ENCODE peak calls at places on chromosomes 11 and 22, in eight cellular contexts. Y, F, B, Q, E, T, H and A are unnamed samples.

GRCh38 chr11:116787436-116787785 is 412 bp downstream of the ZPR1 start:
- DNase-seq in Y (no peak), F (no peak), B (no peak), Q (no peak), E (no peak), T (no peak), H (no peak), A (no peak)

GRCh38 chr11:10680956-10681487 is 12.5 kb downstream of the IRAG1 start:
- DNase-seq in Y (no peak), F (no peak), B (no peak), Q (no peak), E (no peak), T (no peak), H (no peak), A (no peak)

GRCh38 chr22:31628362-31628761 is 33.7 kb downstream of the PISD start:
- DNase-seq in Y (no peak), F (no peak), B (no peak), Q (no peak), E (no peak), T (no peak), H (no peak), A (no peak)

GRCh38 chr22:48757581-48757980 is 1070.1 kb downstream of the BRD1 start:
- DNase-seq in Y (no peak), F (no peak), B (no peak), Q (peak; percentile 4), E (peak; percentile 34), T (no peak), H (no peak), A (no peak)

GRCh38 chr11:69864930-69865661 is 45.9 kb upstream of the FGF3 start:
- DNase-seq in Y (no peak), F (no peak), B (no peak), Q (no peak), E (peak; percentile 30), T (no peak), H (no peak), A (no peak)

GRCh38 chr11:132126973-132127900 is 756.8 kb downstream of the NTM start:
- DNase-seq in Y (no peak), F (peak; percentile 16), B (peak; percentile 52), Q (no peak), E (peak; percentile 59), T (peak; percentile 19), H (no peak), A (no peak)

GRCh38 chr11:65429069-65429681 is 6.6 kb downstream of the NEAT1 start:
- DNase-seq in Y (no peak), F (no peak), B (peak; percentile 66), Q (peak; percentile 40), E (peak; percentile 60), T (no peak), H (no peak), A (peak; percentile 49)

GRCh38 chr22:32842486-32842885 is 41.0 kb downstream of the TIMP3 start:
- DNase-seq in Y (no peak), F (no peak), B (no peak), Q (no peak), E (no peak), T (no peak), H (no peak), A (no peak)

GRCh38 chr22:49922926-49923325 is 4.5 kb downstream of the CRELD2 start:
- DNase-seq in Y (no peak), F (no peak), B (no peak), Q (no peak), E (no peak), T (no peak), H (no peak), A (no peak)

DNA sequence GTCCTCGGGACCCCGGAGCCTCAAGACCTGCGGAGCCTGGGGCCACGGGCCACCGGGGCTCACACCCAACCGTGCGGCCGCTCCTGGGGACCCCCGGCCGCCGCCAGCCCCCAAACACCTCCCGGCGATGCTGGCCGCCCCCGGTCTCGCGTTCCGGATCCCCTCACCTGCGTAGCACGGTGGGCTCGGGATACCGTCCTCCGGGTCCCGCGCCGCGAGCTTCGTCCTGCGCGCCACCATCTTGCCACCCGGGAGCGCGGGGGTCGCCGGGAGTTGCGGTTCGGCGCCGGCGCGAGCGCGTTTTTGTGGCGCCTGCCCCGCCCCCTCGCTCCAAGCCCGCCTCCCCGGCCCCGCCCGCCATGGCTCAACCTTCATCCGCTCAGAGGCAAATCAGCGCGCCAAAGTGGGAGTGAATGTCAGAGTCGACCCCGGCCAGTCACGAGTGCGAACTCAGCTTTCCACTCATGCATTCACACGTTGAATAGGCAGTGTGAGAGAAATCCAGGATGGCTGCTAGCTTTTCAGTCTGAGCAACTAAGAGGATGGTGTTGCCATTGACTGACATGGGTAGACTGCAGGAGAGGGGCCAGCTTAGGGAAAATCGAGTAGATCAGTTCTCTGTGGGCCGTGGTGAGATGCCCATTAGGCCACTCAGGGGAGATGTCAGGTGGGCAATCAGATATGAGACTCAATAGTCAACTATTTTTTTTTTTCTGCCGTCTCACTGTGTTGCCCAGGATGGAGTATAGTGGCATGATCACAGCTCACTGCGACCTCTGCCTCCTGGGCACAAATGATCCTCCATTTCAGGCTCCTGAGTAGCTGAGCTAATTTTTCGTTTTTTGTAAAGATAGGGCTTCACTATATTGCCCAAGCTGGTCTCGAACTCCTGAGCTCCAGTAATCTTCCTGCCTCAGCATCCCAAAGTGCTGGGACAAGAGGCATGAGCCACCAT is 28.3 kb downstream of the SERHL2 start:
- DNase-seq in Y (peak; percentile 75), F (peak; percentile 51), B (peak; percentile 75), Q (peak; percentile 84), E (peak; percentile 89), T (peak; percentile 37), H (peak; percentile 88), A (peak; percentile 55)
- TF ChIP-seq POLR2A in Y (peak; percentile 67), F (peak; percentile 26), B (no peak), Q (no peak), E (no peak), T (peak; percentile 64), H (no peak), A (no peak)

GRCh38 chr11:126348806-126349582 is 6.5 kb upstream of the ST3GAL4 start:
- DNase-seq in Y (no peak), F (no peak), B (no peak), Q (no peak), E (no peak), T (no peak), H (peak; percentile 64), A (no peak)
- TF ChIP-seq POLR2A in Y (no peak), F (no peak), B (no peak), Q (no peak), E (no peak), T (no peak), H (no peak), A (no peak)

GRCh38 chr11:73760680-73761402 is at the start of gene RAB6A:
- DNase-seq in Y (peak; percentile 86), F (peak; percentile 100), B (peak; percentile 100), Q (peak; percentile 99), E (peak; percentile 100), T (peak; percentile 92), H (peak; percentile 100), A (peak; percentile 100)
- TF ChIP-seq POLR2A in Y (peak; percentile 66), F (peak; percentile 91), B (peak; percentile 96), Q (peak; percentile 82), E (peak; percentile 74), T (peak; percentile 91), H (no peak), A (no peak)

GRCh38 chr22:38869663-38870062 is 2.4 kb downstream of the CBX6 start:
- DNase-seq in Y (no peak), F (no peak), B (no peak), Q (no peak), E (peak; percentile 26), T (no peak), H (no peak), A (no peak)

GRCh38 chr22:38867124-38867455 is 4.9 kb downstream of the CBX6 start:
- DNase-seq in Y (no peak), F (no peak), B (no peak), Q (no peak), E (no peak), T (no peak), H (no peak), A (no peak)

GRCh38 chr22:38868886-38869381 is 3.1 kb downstream of the CBX6 start:
- DNase-seq in Y (peak; percentile 76), F (peak; percentile 30), B (peak; percentile 82), Q (peak; percentile 83), E (peak; percentile 91), T (peak; percentile 67), H (peak; percentile 91), A (peak; percentile 81)

GRCh38 chr22:38867496-38868285 is 4.3 kb downstream of the CBX6 start:
- DNase-seq in Y (no peak), F (no peak), B (peak; percentile 1), Q (no peak), E (peak; percentile 38), T (no peak), H (no peak), A (no peak)

GRCh38 chr22:38868286-38868721 is 3.7 kb downstream of the CBX6 start:
- DNase-seq in Y (no peak), F (no peak), B (no peak), Q (no peak), E (peak; percentile 41), T (no peak), H (no peak), A (no peak)
- TF ChIP-seq POLR2A in Y (no peak), F (no peak), B (no peak), Q (no peak), E (no peak), T (no peak), H (no peak), A (no peak)

GRCh38 chr11:5252280-5253265 is 2.0 kb downstream of the HBG2 start:
- DNase-seq in Y (no peak), F (no peak), B (no peak), Q (no peak), E (no peak), T (no peak), H (no peak), A (no peak)
- TF ChIP-seq POLR2A in Y (no peak), F (no peak), B (no peak), Q (no peak), E (no peak), T (no peak), H (no peak), A (no peak)

GRCh38 chr22:30396871-30397655 is at the start of gene SEC14L2:
- DNase-seq in Y (no peak), F (peak; percentile 19), B (peak; percentile 74), Q (peak; percentile 68), E (peak; percentile 89), T (no peak), H (peak; percentile 82), A (peak; percentile 84)
- TF ChIP-seq POLR2A in Y (no peak), F (peak; percentile 21), B (peak; percentile 39), Q (peak; percentile 12), E (peak; percentile 86), T (peak; percentile 55), H (no peak), A (peak; percentile 18)